ENCODE peak calls at places on chromosome 9, in six cellular contexts. E, U, D, M, O and K are unnamed samples.
A peak's percentile ranks its signal among the peaks of the same experiment; 100 is the strongest.

GRCh38 chr9:121360975-121361374 is 9.1 kb downstream of the STOM start:
- DNase-seq in D (no peak), E (no peak), M (no peak), U (no peak), O (no peak), K (no peak)

GRCh38 chr9:131467214-131467935 is 35.3 kb upstream of the POMT1 start:
- DNase-seq in E (peak; percentile 50), U (no peak), O (peak; percentile 62), M (no peak), D (no peak), K (peak; percentile 40)

GRCh38 chr9:78938821-78939220 is 632.9 kb upstream of the TLE4 start:
- DNase-seq in E (no peak), O (no peak), D (no peak), U (no peak), M (no peak), K (no peak)

GRCh38 chr9:3585616-3586015 is 59.8 kb upstream of the RFX3 start:
- DNase-seq in U (no peak), D (no peak), E (no peak), M (no peak), O (no peak), K (no peak)

GRCh38 chr9:1170918-1171317 is 120.8 kb downstream of the DMRT2 start:
- DNase-seq in O (no peak), U (no peak), M (no peak), E (no peak), D (no peak), K (no peak)

GRCh38 chr9:89309608-89310485 is 1.1 kb upstream of the CKS2 start:
- DNase-seq in D (no peak), E (no peak), M (no peak), O (no peak), U (peak; percentile 25), K (no peak)

GRCh38 chr9:89524888-89525385 is 27.0 kb upstream of the SEMA4D start:
- DNase-seq in U (no peak), O (no peak), M (no peak), E (peak; percentile 77), D (peak; percentile 11), K (no peak)

GRCh38 chr9:127651697-127652610 is 39.9 kb downstream of the STXBP1 start:
- DNase-seq in O (no peak), U (no peak), M (no peak), D (no peak), E (no peak), K (no peak)

GRCh38 chr9:18795947-18796705 is 236.9 kb downstream of the SAXO1 start:
- DNase-seq in O (no peak), U (no peak), D (no peak), M (no peak), E (no peak), K (no peak)

GRCh38 chr9:38386319-38386895 is 6.1 kb upstream of the ALDH1B1 start:
- DNase-seq in E (no peak), M (no peak), D (no peak), O (peak; percentile 78), U (no peak), K (no peak)

GRCh38 chr9:36163840-36164175 is 5.4 kb upstream of the CCIN start:
- DNase-seq in M (peak; percentile 53), U (peak; percentile 18), D (no peak), E (no peak), O (no peak), K (no peak)

GRCh38 chr9:14372437-14373318 is 58.7 kb upstream of the NFIB start:
- DNase-seq in M (peak; percentile 67), O (no peak), E (no peak), D (no peak), U (no peak), K (peak; percentile 39)

GRCh38 chr9:18658764-18659705 is 185.1 kb downstream of the ADAMTSL1 start:
- DNase-seq in U (no peak), D (no peak), O (no peak), E (no peak), M (no peak), K (no peak)

DNA sequence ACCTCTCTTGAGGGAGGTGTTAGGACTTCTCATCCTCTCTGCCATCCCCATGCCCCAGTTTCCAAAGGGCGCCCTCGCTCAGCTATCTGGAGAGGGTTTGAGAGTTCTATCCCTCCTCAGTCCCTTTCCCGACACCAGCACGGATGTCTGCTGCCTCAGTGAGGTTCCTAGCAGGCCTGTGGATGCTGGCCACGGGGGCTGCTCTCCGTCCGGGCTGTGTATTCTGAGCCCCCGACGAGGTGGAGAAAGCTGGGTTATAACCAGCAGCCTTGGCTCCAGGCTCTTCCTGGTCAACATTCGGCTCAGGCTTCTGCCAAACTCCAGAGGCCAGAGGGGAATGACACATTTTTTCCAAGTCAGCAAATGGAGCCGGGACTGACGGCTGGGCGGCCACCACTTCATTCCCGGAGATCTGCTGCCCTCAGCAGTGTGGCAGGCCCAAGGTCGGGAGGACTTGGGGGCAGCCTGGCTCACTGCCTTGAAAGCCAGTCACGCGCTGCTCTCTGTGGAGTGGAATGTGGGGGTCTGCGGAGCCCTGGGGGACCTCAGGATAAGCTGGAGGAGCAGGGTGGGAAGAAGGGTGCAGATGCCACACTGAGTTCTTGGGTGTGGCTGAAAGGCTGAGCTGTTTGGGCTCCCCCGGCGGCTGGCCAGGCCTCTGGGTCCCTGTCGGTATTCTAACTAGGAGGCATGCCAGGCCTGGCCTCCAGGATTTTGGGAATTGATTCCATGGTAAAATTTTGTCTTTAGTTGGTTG is 27.4 kb downstream of the PTPA start:
- DNase-seq in M (no peak), E (peak; percentile 88), O (peak; percentile 88), U (peak; percentile 69), D (peak; percentile 46), K (peak; percentile 76)
- H3K4me1 ChIP-seq in M (peaks cover 52% of the 10 kb centered on the region), E (peaks cover 49% of the 10 kb centered on the region), O (peaks cover 19% of the 10 kb centered on the region), U (peaks cover 37% of the 10 kb centered on the region), D (peaks cover 55% of the 10 kb centered on the region), K (peaks cover 56% of the 10 kb centered on the region)

DNA sequence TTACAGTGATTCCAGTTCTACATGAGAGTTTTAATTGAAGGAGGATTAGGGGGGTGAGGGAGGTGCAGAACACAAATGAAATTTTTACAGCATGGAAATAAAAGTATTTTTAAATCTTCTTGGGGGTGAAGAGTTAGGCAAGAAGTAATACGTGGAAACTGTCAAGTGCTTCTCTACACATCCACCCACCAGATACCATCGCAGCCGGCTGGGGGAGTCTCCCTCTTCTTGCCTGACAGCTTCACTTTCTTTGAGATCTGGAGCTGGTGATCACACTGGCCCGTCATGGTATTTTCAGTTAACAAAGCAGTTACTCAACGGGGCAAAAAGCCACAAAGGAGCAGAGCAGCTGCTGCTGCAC is 2.6 kb upstream of the NR4A3 start:
- DNase-seq in O (no peak), U (no peak), E (no peak), M (no peak), D (no peak), K (no peak)
- TF ChIP-seq CTCF in O (no peak), U (no peak), E (no peak), M (no peak), D (no peak), K (no peak)

GRCh38 chr9:124355941-124356744 is 59.1 kb downstream of the PSMB7 start:
- DNase-seq in D (no peak), O (no peak), U (no peak), E (no peak), M (no peak), K (no peak)

GRCh38 chr9:124353811-124354274 is 61.4 kb downstream of the PSMB7 start:
- DNase-seq in E (peak; percentile 29), D (no peak), U (no peak), O (no peak), M (peak; percentile 33), K (no peak)

GRCh38 chr9:124353166-124353768 is 62.0 kb downstream of the PSMB7 start:
- DNase-seq in M (no peak), E (peak; percentile 34), O (no peak), D (no peak), U (no peak), K (no peak)

GRCh38 chr9:124355032-124355940 is 60.0 kb downstream of the PSMB7 start:
- DNase-seq in D (no peak), U (no peak), O (no peak), E (no peak), M (no peak), K (no peak)

GRCh38 chr9:124354364-124355031 is 60.7 kb downstream of the PSMB7 start:
- DNase-seq in D (no peak), U (no peak), E (peak; percentile 73), M (no peak), O (no peak), K (no peak)
- TF ChIP-seq POLR2A in D (no peak), U (no peak), E (no peak), M (no peak), O (no peak), K (no peak)

GRCh38 chr9:27426717-27427645 is 97.1 kb upstream of the IFNK start:
- DNase-seq in D (no peak), U (no peak), M (peak; percentile 86), E (no peak), O (no peak), K (no peak)
- H3K4me1 ChIP-seq in D (peaks cover 28% of the 10 kb centered on the region), U (peaks cover 30% of the 10 kb centered on the region), M (peaks cover 67% of the 10 kb centered on the region), E (peaks cover 7% of the 10 kb centered on the region), O (no peaks in the 10 kb centered on the region), K (peaks cover 28% of the 10 kb centered on the region)

DNA sequence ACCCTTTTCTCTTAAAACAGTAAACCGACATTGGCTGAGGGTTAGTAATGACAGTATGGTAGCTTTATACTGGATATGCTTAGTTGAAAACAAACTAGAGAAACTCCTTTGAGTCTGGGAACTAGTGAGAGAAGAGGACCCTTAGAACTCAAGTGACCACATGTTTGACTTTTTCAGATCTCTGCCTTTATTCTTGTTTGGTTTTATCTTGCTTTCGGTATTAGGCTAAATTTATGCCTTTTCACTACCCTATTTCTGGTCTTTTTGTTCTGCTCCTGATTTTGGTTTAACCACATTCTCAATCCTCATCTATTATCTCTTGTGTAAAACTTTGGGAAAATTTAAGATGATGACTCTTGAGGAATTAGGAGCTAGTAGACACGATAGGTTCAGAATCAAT is 11.0 kb downstream of the SNAPC3 start:
- DNase-seq in M (no peak), E (no peak), U (no peak), D (no peak), O (no peak), K (no peak)
- TF ChIP-seq CTCF in M (no peak), E (no peak), U (no peak), D (no peak), O (no peak), K (no peak)

DNA sequence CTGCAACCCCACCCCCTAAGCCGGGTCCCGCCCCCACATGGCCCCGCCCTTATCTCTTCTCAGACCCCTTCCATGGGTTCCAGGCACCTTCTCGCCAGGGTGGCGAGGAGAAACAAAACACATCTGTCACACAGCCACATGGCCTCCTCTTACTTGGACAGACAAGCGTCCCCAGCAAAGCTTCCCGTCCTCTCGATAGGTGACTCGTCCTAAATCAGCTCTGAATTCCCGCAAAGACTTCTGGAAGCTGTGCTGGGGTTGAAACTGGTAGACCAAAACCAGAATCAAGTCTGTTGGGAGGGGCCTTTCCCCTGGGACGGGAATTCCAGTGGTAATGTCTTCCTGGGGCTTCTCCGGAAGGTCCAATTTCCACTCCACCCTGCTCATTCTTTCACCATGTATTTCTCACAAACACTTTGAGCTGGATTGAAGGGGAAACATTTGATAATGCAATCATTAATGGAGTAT is 413 bp upstream of the CTNNAL1 start:
- DNase-seq in M (no peak), E (no peak), D (no peak), U (no peak), O (no peak), K (no peak)
- TF ChIP-seq POLR2A in M (no peak), E (no peak), D (no peak), U (no peak), O (no peak), K (no peak)